ENCODE peak calls at places on chromosomes 4 and X, in six cellular contexts. G, B, V, K, X and Q are unnamed samples. For H3K9me3, the result is how much of the 10 kb centered on the place peaks cover.

GRCh38 chr4:89344571-89344970 is 37.0 kb upstream of the GPRIN3 start:
- DNase-seq in G (no peak), B (no peak), V (no peak), K (no peak), X (no peak), Q (no peak)

GRCh38 chr4:146333187-146333894 is 119.0 kb downstream of the REELD1 start:
- DNase-seq in G (no peak), B (no peak), V (no peak), K (no peak), X (no peak), Q (no peak)

GRCh38 chr4:27861381-27861787 is 1000.7 kb downstream of the STIM2 start:
- DNase-seq in G (no peak), B (peak), V (no peak), K (no peak), X (no peak), Q (peak)

GRCh38 chr4:152780267-152780811 is 585 bp downstream of the ARFIP1 start:
- DNase-seq in G (no peak), B (no peak), V (no peak), K (no peak), X (no peak), Q (no peak)

GRCh38 chrX:44873415-44874270 is 655 bp downstream of the KDM6A start:
- DNase-seq in G (peak), B (no peak), V (peak), K (peak), X (peak), Q (no peak)

GRCh38 chr4:7477695-7478094 is 43.0 kb upstream of the PSAPL1 start:
- DNase-seq in G (no peak), B (no peak), V (no peak), K (no peak), X (no peak), Q (no peak)

GRCh38 chrX:136865270-136866168 is 15.0 kb downstream of the RBMX start:
- DNase-seq in G (no peak), B (no peak), V (no peak), K (no peak), X (no peak), Q (no peak)

GRCh38 chrX:17553451-17553850 is 178.5 kb downstream of the NHS start:
- DNase-seq in G (no peak), B (no peak), V (no peak), K (peak), X (no peak), Q (no peak)

GRCh38 chr4:177119693-177120092 is 190.0 kb upstream of the NEIL3 start:
- DNase-seq in G (no peak), B (no peak), V (no peak), K (no peak), X (no peak), Q (no peak)

GRCh38 chrX:93673869-93674271 is at the start of gene FAM133A:
- DNase-seq in G (no peak), B (no peak), V (no peak), K (no peak), X (no peak), Q (no peak)

GRCh38 chr4:111652206-111652605 is 493.0 kb upstream of the FAM241A start:
- DNase-seq in G (no peak), B (no peak), V (no peak), K (no peak), X (no peak), Q (no peak)

GRCh38 chr4:186932631-186933150 is 209.0 kb upstream of the FAT1 start:
- DNase-seq in G (no peak), B (peak), V (no peak), K (no peak), X (no peak), Q (no peak)

GRCh38 chrX:102604327-102604726 is 5.0 kb downstream of the ARMCX5 start:
- DNase-seq in G (no peak), B (no peak), V (no peak), K (no peak), X (no peak), Q (no peak)

GRCh38 chrX:153708415-153708814 is 15.8 kb downstream of the BCAP31 start:
- DNase-seq in G (peak), B (no peak), V (peak), K (no peak), X (peak), Q (no peak)

GRCh38 chr4:134628074-134628473 is 426.5 kb upstream of the PABPC4L start:
- DNase-seq in G (no peak), B (no peak), V (no peak), K (no peak), X (no peak), Q (no peak)

GRCh38 chrX:55908685-55909212 is 191.2 kb downstream of the RRAGB start:
- DNase-seq in G (no peak), B (no peak), V (no peak), K (peak), X (peak), Q (no peak)

GRCh38 chrX:136616987-136617685 is 30.8 kb upstream of the CD40LG start:
- DNase-seq in G (no peak), B (no peak), V (no peak), K (no peak), X (no peak), Q (no peak)

GRCh38 chr4:77385124-77385969 is 220.3 kb upstream of the CXCL13 start:
- DNase-seq in G (peak), B (peak), V (peak), K (peak), X (peak), Q (peak)

GRCh38 chr4:7412586-7412975 is 22.1 kb downstream of the PSAPL1 start:
- DNase-seq in G (peak), B (no peak), V (no peak), K (peak), X (no peak), Q (no peak)

GRCh38 chr4:82713856-82714255 is 84.7 kb downstream of the SCD5 start:
- DNase-seq in G (no peak), B (no peak), V (no peak), K (no peak), X (no peak), Q (no peak)

GRCh38 chrX:35696760-35697234 is 101.3 kb upstream of the MAGEB16 start:
- DNase-seq in G (no peak), B (no peak), V (no peak), K (no peak), X (no peak), Q (no peak)

GRCh38 chr4:40811886-40812857 is 62.4 kb downstream of the NSUN7 start:
- DNase-seq in G (no peak), B (no peak), V (no peak), K (no peak), X (no peak), Q (no peak)

GRCh38 chr4:55032179-55032578 is 93.2 kb downstream of the KDR start:
- DNase-seq in G (no peak), B (no peak), V (no peak), K (no peak), X (no peak), Q (no peak)

GRCh38 chr4:72505314-72505744 is 63.7 kb downstream of the ADAMTS3 start:
- DNase-seq in G (no peak), B (peak), V (peak), K (peak), X (no peak), Q (peak)

GRCh38 chr4:48960988-48961635 is 25.0 kb upstream of the CWH43 start:
- DNase-seq in G (no peak), B (no peak), V (no peak), K (no peak), X (no peak), Q (no peak)

GRCh38 chr4:71411976-71412375 is 73.2 kb downstream of the SLC4A4 start:
- DNase-seq in G (no peak), B (no peak), V (no peak), K (no peak), X (no peak), Q (no peak)

GRCh38 chr4:186737427-186737826 is 13.8 kb upstream of the FAT1 start:
- DNase-seq in G (no peak), B (no peak), V (no peak), K (no peak), X (no peak), Q (no peak)

GRCh38 chr4:101089168-101089567 is 258.2 kb downstream of the PPP3CA start:
- DNase-seq in G (no peak), B (no peak), V (no peak), K (no peak), X (no peak), Q (no peak)

GRCh38 chrX:24956828-24957227 is 58.9 kb downstream of the ARX start:
- DNase-seq in G (no peak), B (no peak), V (no peak), K (no peak), X (no peak), Q (no peak)

DNA sequence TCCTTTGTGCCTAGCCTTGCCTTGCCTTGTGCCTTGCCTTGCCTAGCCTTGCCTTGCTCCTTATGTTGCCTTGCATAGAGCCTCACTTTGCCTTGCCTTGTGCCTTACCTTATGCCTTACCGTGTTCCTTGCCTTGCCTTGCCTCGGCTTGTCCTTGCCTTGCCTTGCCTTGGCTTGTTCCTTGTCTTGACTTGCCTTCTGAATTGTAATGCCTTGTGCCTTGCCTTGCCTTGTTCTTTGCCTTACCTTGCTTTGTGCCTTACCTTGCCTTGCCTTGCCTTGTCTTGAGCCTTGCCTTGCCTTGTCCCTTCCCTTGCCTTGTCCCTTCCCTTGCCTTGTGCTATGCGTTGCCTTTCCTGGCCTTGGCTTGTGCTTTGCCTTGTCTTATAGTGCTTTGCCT is 90.2 kb downstream of the TAB3 start:
- DNase-seq in G (no peak), B (no peak), V (no peak), K (no peak), X (no peak), Q (no peak)
- H3K9me3 ChIP-seq in G (under half), B (under half), V (under half), K (under half), X (under half), Q (under half)

DNA sequence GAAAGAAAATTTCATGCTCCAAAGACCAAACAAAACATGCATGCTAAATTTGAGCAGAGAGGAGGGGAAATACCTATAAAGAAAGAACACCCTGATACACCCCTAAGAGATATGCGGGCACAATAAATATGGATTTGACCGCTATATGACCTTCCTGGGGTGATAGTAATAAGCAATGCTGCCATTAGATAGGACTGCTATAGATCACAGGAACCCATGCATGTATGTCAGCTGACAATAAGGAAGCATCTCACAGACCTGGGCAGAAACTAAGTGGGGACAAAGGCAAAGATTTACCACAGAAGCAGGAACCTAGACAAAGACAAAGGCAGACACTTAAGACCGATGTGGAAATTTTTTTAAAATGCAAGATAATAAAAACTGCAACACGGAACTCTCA is 21.3 kb downstream of the ZNF721 start:
- DNase-seq in G (no peak), B (no peak), V (no peak), K (no peak), X (no peak), Q (no peak)
- H3K9me3 ChIP-seq in G (under half), B (under half), V (under half), K (under half), X (half or more), Q (under half)

GRCh38 chr4:19659131-19659530 is 592.6 kb upstream of the SLIT2 start:
- DNase-seq in G (no peak), B (no peak), V (no peak), K (no peak), X (no peak), Q (no peak)
- H3K9me3 ChIP-seq in G (under half), B (under half), V (under half), K (under half), X (under half), Q (under half)

DNA sequence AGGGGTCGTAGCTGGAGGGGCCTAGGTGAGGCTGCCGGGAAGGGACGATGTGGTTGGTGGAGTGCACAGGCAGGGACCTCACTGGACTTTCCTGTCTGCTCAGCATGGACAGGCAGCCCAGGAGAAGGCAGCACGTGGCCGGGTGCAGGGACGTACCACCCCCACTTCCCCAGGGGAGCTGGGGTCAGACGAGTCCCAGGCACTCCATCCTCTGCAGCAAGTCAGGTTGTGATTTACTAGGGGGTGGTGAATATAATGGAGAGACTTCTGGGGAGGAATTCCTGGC is 1.5 kb upstream of the CTBP1 start:
- DNase-seq in G (no peak), B (no peak), V (no peak), K (no peak), X (no peak), Q (no peak)
- H3K9me3 ChIP-seq in G (under half), B (under half), V (under half), K (under half), X (under half), Q (under half)

DNA sequence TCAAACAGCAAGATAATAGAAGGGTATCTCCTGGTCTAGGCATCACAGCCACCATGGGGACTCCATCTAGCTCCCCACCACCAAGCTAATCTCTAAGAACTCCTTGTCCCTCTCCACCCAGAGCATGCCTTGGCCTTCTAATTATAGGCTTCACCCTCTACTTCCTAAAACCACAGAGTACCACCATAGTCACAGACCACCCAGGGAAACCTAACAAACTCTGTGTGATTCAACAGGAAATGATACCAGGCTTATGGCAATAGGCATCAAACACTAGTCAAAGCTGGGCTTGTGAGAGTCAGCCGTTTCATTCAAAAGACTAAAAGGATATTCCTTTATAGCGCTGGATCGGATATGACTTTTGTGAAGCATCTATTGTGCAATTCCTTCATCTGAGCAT is 91.5 kb upstream of the NALF2 start:
- DNase-seq in G (no peak), B (no peak), V (no peak), K (no peak), X (no peak), Q (no peak)
- H3K9me3 ChIP-seq in G (under half), B (under half), V (under half), K (under half), X (under half), Q (under half)

DNA sequence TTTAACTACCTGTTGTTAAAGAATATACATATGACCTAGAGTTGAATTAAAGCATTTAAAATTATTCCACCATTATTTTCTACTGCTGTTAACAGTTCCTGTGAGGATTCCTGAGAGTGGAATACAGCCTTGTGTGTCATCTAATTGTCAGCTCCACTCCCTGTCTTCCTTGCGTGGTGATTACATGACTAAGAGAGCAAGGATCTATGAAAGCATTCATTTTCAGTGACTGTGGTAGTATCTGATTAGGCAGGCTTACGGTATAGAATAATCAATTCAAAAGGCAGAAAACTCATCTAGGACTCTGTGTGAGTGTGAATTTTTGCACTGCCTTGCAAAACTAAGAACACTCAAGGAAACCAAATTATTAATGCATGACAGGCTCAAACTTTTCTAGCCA is 577.8 kb downstream of the SH3BGRL start:
- DNase-seq in G (no peak), B (no peak), V (no peak), K (no peak), X (no peak), Q (no peak)
- H3K9me3 ChIP-seq in G (under half), B (under half), V (under half), K (under half), X (under half), Q (under half)